ENCODE peak calls at places on chromosome 1, in nine cellular contexts. One of them, this sample, is unnamed.
A peak's percentile ranks its signal among the peaks of the same experiment; 100 is the strongest.

GRCh38 chr1:110746644-110747259 is 72.0 kb upstream of the KCNA3 start:
- DNase-seq in omental fat pad: no peak
- DNase-seq in stimulated activated CD4-positive, alpha-beta T cell treated with anti-CD3 and anti-CD28 coated beads, Interleukin-15, amount 100 ng/mL, for 1 hour: peak; percentile 14
- DNase-seq in stimulated activated effector memory CD8-positive, alpha-beta T cell treated with anti-CD3 and anti-CD28 coated beads, Interleukin-12 subunit alpha, Interleukin-12 subunit beta, amount 100 ng/mL, for 72 hours: peak; percentile 33
- DNase-seq in stimulated activated CD8-positive, alpha-beta memory T cell treated with anti-CD3 and anti-CD28 coated beads, Interleukin-4, amount 100 ng/mL, for 48 hours: peak; percentile 73
- DNase-seq in glutamatergic neuron: no peak
- DNase-seq in left cardiac atrium: peak; percentile 49
- DNase-seq in NCI-H2107: no peak
- DNase-seq in activated CD4-positive, alpha-beta T cell treated with anti-CD3 and anti-CD28 coated beads, Interleukin-2, amount 10 ng/mL, durations not matched to agents 7 days and 5 days: peak; percentile 76
- DNase-seq in this sample: peak; percentile 12

GRCh38 chr1:8222789-8223188 is 95.1 kb upstream of the SLC45A1 start:
- DNase-seq in NCI-H2107: no peak
- DNase-seq in stimulated activated CD4-positive, alpha-beta T cell treated with anti-CD3 and anti-CD28 coated beads, Interleukin-15, amount 100 ng/mL, for 1 hour: no peak
- DNase-seq in glutamatergic neuron: peak; percentile 39
- DNase-seq in omental fat pad: no peak
- DNase-seq in activated CD4-positive, alpha-beta T cell treated with anti-CD3 and anti-CD28 coated beads, Interleukin-2, amount 10 ng/mL, durations not matched to agents 7 days and 5 days: no peak
- DNase-seq in stimulated activated CD8-positive, alpha-beta memory T cell treated with anti-CD3 and anti-CD28 coated beads, Interleukin-4, amount 100 ng/mL, for 48 hours: no peak
- DNase-seq in stimulated activated effector memory CD8-positive, alpha-beta T cell treated with anti-CD3 and anti-CD28 coated beads, Interleukin-12 subunit alpha, Interleukin-12 subunit beta, amount 100 ng/mL, for 72 hours: no peak
- DNase-seq in left cardiac atrium: no peak
- DNase-seq in this sample: no peak

GRCh38 chr1:57831624-57832023 is 407.8 kb upstream of the DAB1 start:
- DNase-seq in left cardiac atrium: no peak
- DNase-seq in stimulated activated CD4-positive, alpha-beta T cell treated with anti-CD3 and anti-CD28 coated beads, Interleukin-15, amount 100 ng/mL, for 1 hour: no peak
- DNase-seq in glutamatergic neuron: no peak
- DNase-seq in omental fat pad: no peak
- DNase-seq in NCI-H2107: no peak
- DNase-seq in stimulated activated effector memory CD8-positive, alpha-beta T cell treated with anti-CD3 and anti-CD28 coated beads, Interleukin-12 subunit alpha, Interleukin-12 subunit beta, amount 100 ng/mL, for 72 hours: no peak
- DNase-seq in activated CD4-positive, alpha-beta T cell treated with anti-CD3 and anti-CD28 coated beads, Interleukin-2, amount 10 ng/mL, durations not matched to agents 7 days and 5 days: no peak
- DNase-seq in stimulated activated CD8-positive, alpha-beta memory T cell treated with anti-CD3 and anti-CD28 coated beads, Interleukin-4, amount 100 ng/mL, for 48 hours: no peak
- DNase-seq in this sample: no peak

GRCh38 chr1:29850358-29850757 is 614.0 kb downstream of the PTPRU start:
- DNase-seq in stimulated activated CD4-positive, alpha-beta T cell treated with anti-CD3 and anti-CD28 coated beads, Interleukin-15, amount 100 ng/mL, for 1 hour: no peak
- DNase-seq in omental fat pad: no peak
- DNase-seq in stimulated activated CD8-positive, alpha-beta memory T cell treated with anti-CD3 and anti-CD28 coated beads, Interleukin-4, amount 100 ng/mL, for 48 hours: no peak
- DNase-seq in NCI-H2107: no peak
- DNase-seq in activated CD4-positive, alpha-beta T cell treated with anti-CD3 and anti-CD28 coated beads, Interleukin-2, amount 10 ng/mL, durations not matched to agents 7 days and 5 days: no peak
- DNase-seq in left cardiac atrium: no peak
- DNase-seq in stimulated activated effector memory CD8-positive, alpha-beta T cell treated with anti-CD3 and anti-CD28 coated beads, Interleukin-12 subunit alpha, Interleukin-12 subunit beta, amount 100 ng/mL, for 72 hours: no peak
- DNase-seq in glutamatergic neuron: no peak
- DNase-seq in this sample: no peak

GRCh38 chr1:106836708-106837107 is 219.8 kb upstream of the PRMT6 start:
- DNase-seq in activated CD4-positive, alpha-beta T cell treated with anti-CD3 and anti-CD28 coated beads, Interleukin-2, amount 10 ng/mL, durations not matched to agents 7 days and 5 days: no peak
- DNase-seq in omental fat pad: no peak
- DNase-seq in stimulated activated CD4-positive, alpha-beta T cell treated with anti-CD3 and anti-CD28 coated beads, Interleukin-15, amount 100 ng/mL, for 1 hour: no peak
- DNase-seq in stimulated activated CD8-positive, alpha-beta memory T cell treated with anti-CD3 and anti-CD28 coated beads, Interleukin-4, amount 100 ng/mL, for 48 hours: no peak
- DNase-seq in stimulated activated effector memory CD8-positive, alpha-beta T cell treated with anti-CD3 and anti-CD28 coated beads, Interleukin-12 subunit alpha, Interleukin-12 subunit beta, amount 100 ng/mL, for 72 hours: no peak
- DNase-seq in glutamatergic neuron: no peak
- DNase-seq in left cardiac atrium: no peak
- DNase-seq in NCI-H2107: no peak
- DNase-seq in this sample: no peak

GRCh38 chr1:65002508-65003315 is 36.4 kb upstream of the JAK1 start:
- DNase-seq in omental fat pad: peak; percentile 93
- DNase-seq in stimulated activated effector memory CD8-positive, alpha-beta T cell treated with anti-CD3 and anti-CD28 coated beads, Interleukin-12 subunit alpha, Interleukin-12 subunit beta, amount 100 ng/mL, for 72 hours: peak; percentile 61
- DNase-seq in stimulated activated CD4-positive, alpha-beta T cell treated with anti-CD3 and anti-CD28 coated beads, Interleukin-15, amount 100 ng/mL, for 1 hour: peak; percentile 50
- DNase-seq in glutamatergic neuron: peak; percentile 79
- DNase-seq in stimulated activated CD8-positive, alpha-beta memory T cell treated with anti-CD3 and anti-CD28 coated beads, Interleukin-4, amount 100 ng/mL, for 48 hours: peak; percentile 81
- DNase-seq in left cardiac atrium: peak; percentile 92
- DNase-seq in activated CD4-positive, alpha-beta T cell treated with anti-CD3 and anti-CD28 coated beads, Interleukin-2, amount 10 ng/mL, durations not matched to agents 7 days and 5 days: peak; percentile 56
- DNase-seq in NCI-H2107: no peak
- DNase-seq in this sample: peak; percentile 66

GRCh38 chr1:58993403-58993802 is 209.6 kb upstream of the JUN start:
- DNase-seq in stimulated activated effector memory CD8-positive, alpha-beta T cell treated with anti-CD3 and anti-CD28 coated beads, Interleukin-12 subunit alpha, Interleukin-12 subunit beta, amount 100 ng/mL, for 72 hours: no peak
- DNase-seq in left cardiac atrium: no peak
- DNase-seq in omental fat pad: no peak
- DNase-seq in NCI-H2107: no peak
- DNase-seq in stimulated activated CD4-positive, alpha-beta T cell treated with anti-CD3 and anti-CD28 coated beads, Interleukin-15, amount 100 ng/mL, for 1 hour: no peak
- DNase-seq in glutamatergic neuron: no peak
- DNase-seq in activated CD4-positive, alpha-beta T cell treated with anti-CD3 and anti-CD28 coated beads, Interleukin-2, amount 10 ng/mL, durations not matched to agents 7 days and 5 days: no peak
- DNase-seq in stimulated activated CD8-positive, alpha-beta memory T cell treated with anti-CD3 and anti-CD28 coated beads, Interleukin-4, amount 100 ng/mL, for 48 hours: no peak
- DNase-seq in this sample: no peak

GRCh38 chr1:94522304-94522703 is 19.3 kb downstream of the F3 start:
- DNase-seq in stimulated activated CD8-positive, alpha-beta memory T cell treated with anti-CD3 and anti-CD28 coated beads, Interleukin-4, amount 100 ng/mL, for 48 hours: no peak
- DNase-seq in omental fat pad: no peak
- DNase-seq in NCI-H2107: no peak
- DNase-seq in stimulated activated CD4-positive, alpha-beta T cell treated with anti-CD3 and anti-CD28 coated beads, Interleukin-15, amount 100 ng/mL, for 1 hour: no peak
- DNase-seq in glutamatergic neuron: no peak
- DNase-seq in activated CD4-positive, alpha-beta T cell treated with anti-CD3 and anti-CD28 coated beads, Interleukin-2, amount 10 ng/mL, durations not matched to agents 7 days and 5 days: no peak
- DNase-seq in stimulated activated effector memory CD8-positive, alpha-beta T cell treated with anti-CD3 and anti-CD28 coated beads, Interleukin-12 subunit alpha, Interleukin-12 subunit beta, amount 100 ng/mL, for 72 hours: no peak
- DNase-seq in left cardiac atrium: no peak
- DNase-seq in this sample: no peak

GRCh38 chr1:234899041-234899787 is 229.4 kb downstream of the TOMM20 start:
- DNase-seq in stimulated activated CD4-positive, alpha-beta T cell treated with anti-CD3 and anti-CD28 coated beads, Interleukin-15, amount 100 ng/mL, for 1 hour: no peak
- DNase-seq in stimulated activated CD8-positive, alpha-beta memory T cell treated with anti-CD3 and anti-CD28 coated beads, Interleukin-4, amount 100 ng/mL, for 48 hours: no peak
- DNase-seq in left cardiac atrium: peak; percentile 75
- DNase-seq in glutamatergic neuron: no peak
- DNase-seq in stimulated activated effector memory CD8-positive, alpha-beta T cell treated with anti-CD3 and anti-CD28 coated beads, Interleukin-12 subunit alpha, Interleukin-12 subunit beta, amount 100 ng/mL, for 72 hours: no peak
- DNase-seq in omental fat pad: no peak
- DNase-seq in activated CD4-positive, alpha-beta T cell treated with anti-CD3 and anti-CD28 coated beads, Interleukin-2, amount 10 ng/mL, durations not matched to agents 7 days and 5 days: no peak
- DNase-seq in NCI-H2107: peak; percentile 95
- DNase-seq in this sample: no peak

This sample was measured in T-helper 22 cell.